ENCODE peak calls at places on chromosome 22, in four cellular contexts. U, W, T and L are unnamed samples.

GRCh38 chr22:39943366-39943765 is 16.8 kb upstream of the TMA7B start:
- DNase-seq in U (no peak), W (no peak), T (no peak), L (no peak)

GRCh38 chr22:28105396-28105795 is 186.3 kb upstream of the PITPNB start:
- DNase-seq in U (no peak), W (no peak), T (no peak), L (no peak)

GRCh38 chr22:29231971-29232959 is 26.6 kb downstream of the EMID1 start:
- DNase-seq in U (no peak), W (no peak), T (no peak), L (peak; percentile 94)

GRCh38 chr22:39098576-39098975 is 1.5 kb downstream of the APOBEC3H start:
- DNase-seq in U (no peak), W (no peak), T (no peak), L (no peak)

GRCh38 chr22:43110444-43110926 is at the start of gene BIK:
- DNase-seq in U (no peak), W (peak; percentile 25), T (peak; percentile 39), L (peak; percentile 42)

GRCh38 chr22:16960220-16960883 is 47.7 kb downstream of the GAB4 start:
- DNase-seq in U (no peak), W (no peak), T (no peak), L (no peak)

GRCh38 chr22:20542055-20542454 is 34.6 kb downstream of the MED15 start:
- DNase-seq in U (no peak), W (no peak), T (no peak), L (no peak)

GRCh38 chr22:21624120-21624879 is 5.5 kb downstream of the YDJC start:
- DNase-seq in U (no peak), W (peak; percentile 37), T (peak; percentile 52), L (no peak)